ENCODE peak calls at places on chromosomes 3 and 15, in eight cellular contexts. C is fibroblast of pulmonary artery; Z is upper lobe of right lung; F is cardiac septum; T is activated B cell treated with CpG ODN at 0.5 μM for 24 hours; U is left cardiac atrium; K is stimulated activated CD8-positive, alpha-beta memory T cell treated with anti-CD3 and anti-CD28 coated beads, Interleukin-4, amount 100 ng/mL, for 4 hours; M is posterior vena cava. B is an unnamed sample.

GRCh38 chr3:101521251-101521701 is 8.3 kb upstream of the SENP7 start:
- DNase-seq in C (no peak), Z (no peak), F (no peak), T (no peak), U (no peak), K (no peak), M (no peak), B (no peak)

GRCh38 chr15:85598718-85599398 is 195.9 kb downstream of the KLHL25 start:
- DNase-seq in C (peak; percentile 77), Z (no peak), F (no peak), T (no peak), U (no peak), K (no peak), M (no peak), B (no peak)

GRCh38 chr3:123841476-123842238 is 42.5 kb downstream of the MYLK start:
- DNase-seq in C (no peak), Z (no peak), F (no peak), T (no peak), U (no peak), K (no peak), M (no peak), B (no peak)

GRCh38 chr15:60585743-60586708 is 107.1 kb upstream of the ICE2 start:
- DNase-seq in C (peak; percentile 82), Z (no peak), F (no peak), T (no peak), U (peak; percentile 41), K (no peak), M (no peak), B (no peak)

GRCh38 chr3:30232546-30232945 is 373.9 kb upstream of the TGFBR2 start:
- DNase-seq in C (no peak), Z (no peak), F (no peak), T (no peak), U (no peak), K (no peak), M (no peak), B (no peak)

GRCh38 chr15:37951999-37952398 is 17.6 kb downstream of the TMCO5A start:
- DNase-seq in C (no peak), Z (no peak), F (no peak), T (no peak), U (no peak), K (no peak), M (no peak), B (no peak)

GRCh38 chr15:48507416-48508065 is 138.0 kb downstream of the FBN1 start:
- DNase-seq in C (peak; percentile 85), Z (no peak), F (no peak), T (no peak), U (no peak), K (no peak), M (no peak), B (no peak)

GRCh38 chr15:98609144-98609852 is 39.0 kb upstream of the IGF1R start:
- DNase-seq in C (peak; percentile 38), Z (no peak), F (no peak), T (no peak), U (no peak), K (no peak), M (no peak), B (no peak)

GRCh38 chr3:42247576-42248027 is 18.4 kb downstream of the CCK start:
- DNase-seq in C (peak; percentile 75), Z (no peak), F (no peak), T (no peak), U (no peak), K (peak; percentile 24), M (no peak), B (peak; percentile 24)

GRCh38 chr3:148791296-148791695 is 36.3 kb upstream of the CPB1 start:
- DNase-seq in C (no peak), Z (no peak), F (no peak), T (no peak), U (no peak), K (no peak), M (no peak), B (no peak)

GRCh38 chr15:89307046-89307587 is 27.5 kb downstream of the POLG start:
- DNase-seq in C (peak; percentile 30), Z (no peak), F (no peak), T (no peak), U (no peak), K (no peak), M (no peak), B (no peak)

GRCh38 chr3:43893721-43894120 is 203.0 kb downstream of the ABHD5 start:
- DNase-seq in C (no peak), Z (no peak), F (no peak), T (no peak), U (no peak), K (no peak), M (no peak), B (no peak)

GRCh38 chr3:127135241-127136023 is 57.5 kb upstream of the PRR23E start:
- DNase-seq in C (peak; percentile 11), Z (no peak), F (peak; percentile 75), T (no peak), U (peak; percentile 57), K (no peak), M (no peak), B (no peak)

GRCh38 chr3:39208463-39209055 is 16.2 kb upstream of the XIRP1 start:
- DNase-seq in C (peak; percentile 67), Z (no peak), F (peak; percentile 84), T (no peak), U (no peak), K (no peak), M (no peak), B (no peak)

GRCh38 chr15:80208758-80209734 is 43.0 kb downstream of the CTXND1 start:
- DNase-seq in C (no peak), Z (no peak), F (no peak), T (no peak), U (no peak), K (no peak), M (no peak), B (no peak)

GRCh38 chr15:66859688-66860253 is 157.7 kb downstream of the SMAD6 start:
- DNase-seq in C (no peak), Z (no peak), F (peak; percentile 35), T (no peak), U (no peak), K (no peak), M (peak; percentile 28), B (no peak)

GRCh38 chr15:92074646-92075045 is 221.1 kb downstream of the SLCO3A1 start:
- DNase-seq in C (peak; percentile 65), Z (peak; percentile 87), F (no peak), T (no peak), U (peak; percentile 79), K (no peak), M (no peak), B (no peak)

GRCh38 chr15:100516592-100517489 is 11.9 kb downstream of the CERS3 start:
- DNase-seq in C (no peak), Z (no peak), F (no peak), T (no peak), U (no peak), K (no peak), M (no peak), B (no peak)

GRCh38 chr3:140727886-140728285 is 50.0 kb downstream of the TRIM42 start:
- DNase-seq in C (no peak), Z (no peak), F (no peak), T (no peak), U (no peak), K (no peak), M (no peak), B (no peak)

B was measured in activated CD8-positive, alpha-beta memory T cell treated with anti-CD3 and anti-CD28 coated beads for 1 hour.